ENCODE peak calls at places on chromosomes 2 and 18, in four cellular contexts. One of them, this sample, is unnamed.

GRCh38 chr2:101255501-101255900 is 2.8 kb downstream of the CNOT11 start:
- DNase-seq in left ventricle myocardium inferior: no peak
- DNase-seq in lung: no peak
- DNase-seq in A549: no peak
- DNase-seq in this sample: no peak

GRCh38 chr2:159053186-159054031 is 85.0 kb downstream of the TANC1 start:
- DNase-seq in left ventricle myocardium inferior: no peak
- DNase-seq in lung: no peak
- DNase-seq in A549: no peak
- DNase-seq in this sample: no peak

GRCh38 chr2:233404227-233404626 is 49.9 kb downstream of the DGKD start:
- DNase-seq in left ventricle myocardium inferior: no peak
- DNase-seq in lung: no peak
- DNase-seq in A549: peak; percentile 60
- DNase-seq in this sample: no peak

GRCh38 chr2:27016801-27017325 is 15.9 kb upstream of the TMEM214 start:
- DNase-seq in left ventricle myocardium inferior: peak; percentile 41
- DNase-seq in lung: no peak
- DNase-seq in A549: peak; percentile 81
- DNase-seq in this sample: peak; percentile 70

GRCh38 chr2:3469486-3469885 is 49.8 kb downstream of the ADI1 start:
- DNase-seq in left ventricle myocardium inferior: peak; percentile 11
- DNase-seq in lung: no peak
- DNase-seq in A549: no peak
- DNase-seq in this sample: peak; percentile 62

GRCh38 chr2:239140346-239141020 is 260.3 kb downstream of the HDAC4 start:
- DNase-seq in left ventricle myocardium inferior: no peak
- DNase-seq in lung: no peak
- DNase-seq in A549: no peak
- DNase-seq in this sample: no peak

GRCh38 chr2:88159955-88160415 is 10.2 kb upstream of the THNSL2 start:
- DNase-seq in left ventricle myocardium inferior: no peak
- DNase-seq in lung: peak; percentile 70
- DNase-seq in A549: peak; percentile 58
- DNase-seq in this sample: no peak

GRCh38 chr2:196376984-196377877 is 205.9 kb upstream of the STK17B start:
- DNase-seq in left ventricle myocardium inferior: no peak
- DNase-seq in lung: no peak
- DNase-seq in A549: no peak
- DNase-seq in this sample: no peak

GRCh38 chr2:69547984-69548715 is 95.4 kb downstream of the AAK1 start:
- DNase-seq in left ventricle myocardium inferior: no peak
- DNase-seq in lung: no peak
- DNase-seq in A549: no peak
- DNase-seq in this sample: no peak

GRCh38 chr18:46344416-46345180 is 240.4 kb downstream of the HAUS1 start:
- DNase-seq in left ventricle myocardium inferior: no peak
- DNase-seq in lung: no peak
- DNase-seq in A549: no peak
- DNase-seq in this sample: no peak

GRCh38 chr18:46343940-46344372 is 239.8 kb downstream of the HAUS1 start:
- DNase-seq in left ventricle myocardium inferior: peak; percentile 40
- DNase-seq in lung: peak; percentile 33
- DNase-seq in A549: no peak
- DNase-seq in this sample: no peak

GRCh38 chr18:46345181-46345465 is 240.9 kb downstream of the HAUS1 start:
- DNase-seq in left ventricle myocardium inferior: no peak
- DNase-seq in lung: no peak
- DNase-seq in A549: no peak
- DNase-seq in this sample: no peak

GRCh38 chr18:46341989-46342525 is 237.9 kb downstream of the HAUS1 start:
- DNase-seq in left ventricle myocardium inferior: no peak
- DNase-seq in lung: no peak
- DNase-seq in A549: no peak
- DNase-seq in this sample: no peak

DNA sequence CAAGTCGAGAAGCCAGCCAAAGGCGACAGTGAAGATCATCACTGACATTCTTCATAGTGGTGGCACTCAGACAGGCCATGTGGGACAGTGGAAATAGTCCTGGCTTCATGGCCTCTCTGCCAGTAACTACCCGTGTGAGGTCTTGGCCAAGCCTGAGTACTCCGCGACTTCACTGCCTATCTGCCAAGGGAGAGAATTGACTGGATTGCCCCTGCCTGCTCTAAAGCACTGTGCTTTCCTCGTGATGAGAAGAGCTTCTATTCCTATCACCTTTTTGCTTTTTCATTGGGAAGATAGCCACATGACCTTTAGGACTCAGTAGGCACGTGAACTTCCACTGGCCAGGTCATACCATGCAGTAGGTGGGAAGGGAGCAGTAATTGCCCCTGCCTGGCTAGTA is 239.3 kb downstream of the HAUS1 start:
- DNase-seq in left ventricle myocardium inferior: no peak
- DNase-seq in lung: no peak
- DNase-seq in A549: no peak
- DNase-seq in this sample: no peak
- H3K27ac ChIP-seq in left ventricle myocardium inferior: peak overlapping the region; percentile 73
- H3K27ac ChIP-seq in lung: no peak overlapping the region
- H3K27ac ChIP-seq in A549: no peak overlapping the region
- H3K27ac ChIP-seq in this sample: no peak overlapping the region

GRCh38 chr2:121149384-121149783 is 135.6 kb downstream of the TFCP2L1 start:
- DNase-seq in left ventricle myocardium inferior: peak; percentile 45
- DNase-seq in lung: no peak
- DNase-seq in A549: no peak
- DNase-seq in this sample: no peak

GRCh38 chr2:121150713-121151112 is 134.3 kb downstream of the TFCP2L1 start:
- DNase-seq in left ventricle myocardium inferior: no peak
- DNase-seq in lung: no peak
- DNase-seq in A549: no peak
- DNase-seq in this sample: no peak

GRCh38 chr2:121148481-121148880 is 136.5 kb downstream of the TFCP2L1 start:
- DNase-seq in left ventricle myocardium inferior: no peak
- DNase-seq in lung: no peak
- DNase-seq in A549: no peak
- DNase-seq in this sample: no peak

GRCh38 chr2:121151311-121152109 is 133.5 kb downstream of the TFCP2L1 start:
- DNase-seq in left ventricle myocardium inferior: no peak
- DNase-seq in lung: peak; percentile 82
- DNase-seq in A549: no peak
- DNase-seq in this sample: no peak

DNA sequence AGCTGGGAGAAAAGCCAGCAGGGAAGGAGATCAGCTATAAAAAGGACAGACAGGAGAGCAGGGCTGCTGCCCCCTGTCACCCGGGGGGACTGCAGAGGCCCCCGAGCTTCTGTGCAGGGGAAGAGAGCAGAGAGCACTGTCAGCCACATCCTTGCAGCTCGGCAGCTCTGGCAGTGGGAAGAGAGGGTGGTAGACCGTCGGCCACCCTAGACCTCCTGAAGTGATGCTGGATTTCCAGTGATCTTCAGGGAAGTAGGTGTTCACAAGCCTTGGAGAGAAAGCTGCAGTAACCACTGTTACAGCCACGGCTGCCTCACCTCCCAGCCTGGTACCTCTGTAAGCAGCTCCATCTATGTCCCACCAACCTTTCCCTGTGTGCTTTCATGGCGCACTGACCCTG is 134.9 kb downstream of the TFCP2L1 start:
- DNase-seq in left ventricle myocardium inferior: no peak
- DNase-seq in lung: no peak
- DNase-seq in A549: no peak
- DNase-seq in this sample: no peak
- H3K4me3 ChIP-seq in left ventricle myocardium inferior: no peak overlapping the region
- H3K4me3 ChIP-seq in lung: no peak overlapping the region
- H3K4me3 ChIP-seq in A549: no peak overlapping the region
- H3K4me3 ChIP-seq in this sample: no peak overlapping the region

DNA sequence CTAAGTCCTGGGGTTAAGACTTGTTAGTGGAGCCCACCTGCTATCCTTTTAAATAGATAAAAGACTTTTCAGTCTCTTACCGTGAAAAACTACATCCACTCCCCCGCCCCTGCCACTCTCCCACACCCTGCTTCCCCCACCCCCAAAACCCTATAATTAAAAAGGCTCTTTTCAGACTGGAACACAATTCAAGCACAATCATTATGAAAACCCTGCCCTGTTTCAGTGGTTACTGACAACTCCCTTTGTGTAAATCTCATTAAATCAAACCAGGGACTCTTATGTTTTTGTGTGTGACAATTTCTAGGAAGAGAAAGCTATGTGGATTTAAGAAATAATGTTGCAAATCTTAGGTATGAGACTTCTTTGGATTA is 21.0 kb upstream of the ZNF532 start:
- DNase-seq in left ventricle myocardium inferior: no peak
- DNase-seq in lung: no peak
- DNase-seq in A549: no peak
- DNase-seq in this sample: no peak
- H3K4me1 ChIP-seq in left ventricle myocardium inferior: peaks cover 37% of the 10 kb centered on the region
- H3K4me1 ChIP-seq in lung: peaks cover 3% of the 10 kb centered on the region
- H3K4me1 ChIP-seq in A549: peaks cover 9% of the 10 kb centered on the region
- H3K4me1 ChIP-seq in this sample: no peaks in the 10 kb centered on the region

GRCh38 chr2:85033388-85033787 is 62.4 kb downstream of the KCMF1 start:
- DNase-seq in left ventricle myocardium inferior: no peak
- DNase-seq in lung: no peak
- DNase-seq in A549: no peak
- DNase-seq in this sample: no peak
- H3K27ac ChIP-seq in left ventricle myocardium inferior: no peak overlapping the region
- H3K27ac ChIP-seq in lung: no peak overlapping the region
- H3K27ac ChIP-seq in A549: no peak overlapping the region
- H3K27ac ChIP-seq in this sample: no peak overlapping the region